ENCODE peak calls at places on chromosomes 1 and 21, in ten cellular contexts. R is CD8-positive, alpha-beta memory T cell; M is RPMI8226; U is right atrium auricular region; H is substantia nigra; S is A549; T is AML-193; X is uterus; Q is CD8-positive, alpha-beta T cell; E is BJ. P is an unnamed sample.

GRCh38 chr1:19938502-19938901 is 15.1 kb upstream of the PLA2G2E start:
- DNase-seq in R (no peak), M (no peak), U (no peak), H (no peak), S (no peak), T (no peak), X (no peak), Q (no peak), E (no peak), P (no peak)

GRCh38 chr1:181103404-181103803 is 14.9 kb downstream of the IER5 start:
- DNase-seq in R (no peak), M (no peak), U (no peak), H (no peak), S (no peak), T (no peak), X (no peak), Q (no peak), E (no peak), P (no peak)

GRCh38 chr1:162578071-162578705 is 16.7 kb downstream of the UAP1 start:
- DNase-seq in R (no peak), M (no peak), U (no peak), H (no peak), S (no peak), T (no peak), X (no peak), Q (no peak), E (no peak), P (no peak)

GRCh38 chr1:159775716-159776115 is 5.0 kb upstream of the DUSP23 start:
- DNase-seq in R (no peak), M (no peak), U (no peak), H (no peak), S (no peak), T (peak), X (no peak), Q (no peak), E (no peak), P (no peak)

GRCh38 chr1:7550261-7550850 is 220.7 kb upstream of the VAMP3 start:
- DNase-seq in R (no peak), M (no peak), U (no peak), H (no peak), S (no peak), T (no peak), X (no peak), Q (no peak), E (no peak), P (no peak)

GRCh38 chr1:24903955-24904730 is 25.9 kb downstream of the RUNX3 start:
- DNase-seq in R (no peak), M (no peak), U (no peak), H (no peak), S (no peak), T (no peak), X (peak), Q (peak), E (no peak), P (no peak)

GRCh38 chr1:43440358-43440757 is 13.4 kb downstream of the HYI start:
- DNase-seq in R (no peak), M (no peak), U (no peak), H (no peak), S (no peak), T (no peak), X (peak), Q (no peak), E (no peak), P (peak)

GRCh38 chr1:77824694-77825355 is 45.4 kb downstream of the MIGA1 start:
- DNase-seq in R (no peak), M (no peak), U (no peak), H (no peak), S (no peak), T (no peak), X (no peak), Q (no peak), E (no peak), P (no peak)

GRCh38 chr21:36175771-36176565 is 19.3 kb downstream of the DOP1B start:
- DNase-seq in R (no peak), M (peak), U (no peak), H (no peak), S (no peak), T (no peak), X (no peak), Q (no peak), E (no peak), P (no peak)

GRCh38 chr1:48202030-48202752 is 20.3 kb upstream of the SLC5A9 start:
- DNase-seq in R (peak), M (peak), U (peak), H (no peak), S (peak), T (peak), X (peak), Q (peak), E (peak), P (peak)

GRCh38 chr1:45282346-45282745 is 44.3 kb upstream of the HPDL start:
- DNase-seq in R (no peak), M (no peak), U (no peak), H (no peak), S (no peak), T (no peak), X (no peak), Q (no peak), E (no peak), P (no peak)

GRCh38 chr21:36082140-36082742 is 12.4 kb downstream of the CBR1 start:
- DNase-seq in R (no peak), M (no peak), U (no peak), H (no peak), S (no peak), T (no peak), X (no peak), Q (no peak), E (no peak), P (no peak)

GRCh38 chr1:155569988-155570592 is 7.5 kb upstream of the ASH1L start:
- DNase-seq in R (no peak), M (no peak), U (no peak), H (no peak), S (peak), T (no peak), X (no peak), Q (no peak), E (no peak), P (no peak)

GRCh38 chr1:173355281-173356031 is 121.7 kb upstream of the PRDX6 start:
- DNase-seq in R (no peak), M (no peak), U (no peak), H (no peak), S (no peak), T (no peak), X (no peak), Q (no peak), E (no peak), P (no peak)

GRCh38 chr1:29878501-29878900 is 642.2 kb downstream of the PTPRU start:
- DNase-seq in R (no peak), M (peak), U (no peak), H (no peak), S (no peak), T (no peak), X (no peak), Q (no peak), E (no peak), P (peak)

GRCh38 chr1:8992936-8993687 is 33.1 kb downstream of the SLC2A7 start:
- DNase-seq in R (no peak), M (no peak), U (no peak), H (no peak), S (no peak), T (no peak), X (no peak), Q (no peak), E (no peak), P (no peak)

GRCh38 chr1:216119600-216119999 is 303.6 kb downstream of the USH2A start:
- DNase-seq in R (no peak), M (peak), U (no peak), H (no peak), S (peak), T (peak), X (no peak), Q (no peak), E (no peak), P (no peak)

GRCh38 chr1:230126529-230127104 is 59.6 kb downstream of the GALNT2 start:
- DNase-seq in R (no peak), M (no peak), U (no peak), H (no peak), S (no peak), T (no peak), X (no peak), Q (no peak), E (no peak), P (no peak)

GRCh38 chr1:208086116-208086515 is 158.1 kb downstream of the PLXNA2 start:
- DNase-seq in R (no peak), M (no peak), U (no peak), H (no peak), S (no peak), T (no peak), X (no peak), Q (no peak), E (no peak), P (no peak)

GRCh38 chr1:162562452-162562828 is 918 bp downstream of the UAP1 start:
- DNase-seq in R (no peak), M (peak), U (no peak), H (no peak), S (peak), T (peak), X (no peak), Q (no peak), E (no peak), P (no peak)

GRCh38 chr1:81406292-81406691 is 394.4 kb upstream of the ADGRL2 start:
- DNase-seq in R (no peak), M (no peak), U (no peak), H (no peak), S (no peak), T (no peak), X (no peak), Q (no peak), E (no peak), P (no peak)

GRCh38 chr1:1748686-1749321 is 24.6 kb upstream of the CDK11A start:
- DNase-seq in R (no peak), M (no peak), U (no peak), H (no peak), S (no peak), T (no peak), X (no peak), Q (no peak), E (no peak), P (no peak)

GRCh38 chr1:41728403-41729202 is 190.1 kb downstream of the HIVEP3 start:
- DNase-seq in R (peak), M (peak), U (no peak), H (no peak), S (no peak), T (no peak), X (no peak), Q (no peak), E (no peak), P (no peak)

GRCh38 chr1:85224734-85225623 is 24.2 kb upstream of the SYDE2 start:
- DNase-seq in R (no peak), M (no peak), U (no peak), H (no peak), S (no peak), T (no peak), X (no peak), Q (no peak), E (no peak), P (peak)

GRCh38 chr21:31248598-31248997 is 95.5 kb downstream of the TIAM1 start:
- DNase-seq in R (no peak), M (no peak), U (no peak), H (no peak), S (peak), T (no peak), X (no peak), Q (no peak), E (no peak), P (no peak)

GRCh38 chr1:10339815-10340214 is 59.0 kb upstream of the PGD start:
- DNase-seq in R (no peak), M (no peak), U (peak), H (peak), S (peak), T (no peak), X (no peak), Q (no peak), E (no peak), P (no peak)

GRCh38 chr1:22978299-22978698 is 5.6 kb upstream of the LACTBL1 start:
- DNase-seq in R (no peak), M (no peak), U (no peak), H (no peak), S (peak), T (no peak), X (no peak), Q (no peak), E (no peak), P (no peak)

GRCh38 chr1:62720946-62721554 is 32.9 kb upstream of the DOCK7 start:
- DNase-seq in R (no peak), M (no peak), U (no peak), H (no peak), S (no peak), T (no peak), X (no peak), Q (no peak), E (no peak), P (no peak)

GRCh38 chr1:10308001-10308400 is 90.9 kb upstream of the PGD start:
- DNase-seq in R (peak), M (no peak), U (no peak), H (no peak), S (no peak), T (no peak), X (no peak), Q (peak), E (no peak), P (no peak)

GRCh38 chr1:32142446-32143301 is 34.8 kb downstream of the KPNA6 start:
- DNase-seq in R (no peak), M (no peak), U (peak), H (no peak), S (peak), T (no peak), X (peak), Q (no peak), E (peak), P (peak)

GRCh38 chr1:89635825-89636815 is 3.2 kb downstream of the LRRC8C start:
- DNase-seq in R (no peak), M (no peak), U (no peak), H (no peak), S (peak), T (no peak), X (no peak), Q (no peak), E (peak), P (no peak)

GRCh38 chr1:106619827-106620134 is 436.7 kb upstream of the PRMT6 start:
- DNase-seq in R (no peak), M (no peak), U (no peak), H (no peak), S (no peak), T (no peak), X (no peak), Q (no peak), E (no peak), P (no peak)

GRCh38 chr1:91883470-91883869 is 2.5 kb downstream of the TGFBR3 start:
- DNase-seq in R (peak), M (no peak), U (no peak), H (no peak), S (peak), T (peak), X (no peak), Q (no peak), E (no peak), P (no peak)

GRCh38 chr1:164754088-164754600 is 195.2 kb downstream of the PBX1 start:
- DNase-seq in R (no peak), M (no peak), U (no peak), H (peak), S (no peak), T (no peak), X (peak), Q (no peak), E (no peak), P (no peak)

GRCh38 chr1:223180803-223181321 is 37.8 kb upstream of the TLR5 start:
- DNase-seq in R (no peak), M (peak), U (no peak), H (no peak), S (no peak), T (peak), X (no peak), Q (no peak), E (no peak), P (no peak)

GRCh38 chr1:6392081-6392879 is 1.3 kb downstream of the ACOT7 start:
- DNase-seq in R (no peak), M (peak), U (no peak), H (no peak), S (no peak), T (peak), X (no peak), Q (no peak), E (no peak), P (peak)

GRCh38 chr1:94852758-94853157 is 32.6 kb downstream of the SLC44A3 start:
- DNase-seq in R (no peak), M (no peak), U (no peak), H (no peak), S (no peak), T (no peak), X (no peak), Q (no peak), E (no peak), P (no peak)

GRCh38 chr1:175095978-175096611 is 28.5 kb downstream of the TNN start:
- DNase-seq in R (no peak), M (no peak), U (peak), H (no peak), S (no peak), T (no peak), X (no peak), Q (no peak), E (no peak), P (no peak)

GRCh38 chr21:44869860-44870747 is 3.4 kb downstream of the PTTG1IP start:
- DNase-seq in R (no peak), M (no peak), U (peak), H (no peak), S (peak), T (no peak), X (peak), Q (no peak), E (peak), P (no peak)

P was measured in NCI-H2029.